ENCODE peak calls at places on chromosomes 2 and 18, in nine cellular contexts. F is stimulated activated CD4-positive, alpha-beta T cell treated with anti-CD3 and anti-CD28 coated beads, TNF-alpha, amount 100 ng/mL, for 4 hours; E is body of pancreas; W is CD8-positive, alpha-beta memory T cell; K is mammary epithelial cell; G is iris pigment epithelial cell; D is HCT116; O is A549; B is GM23248. Y is an unnamed sample.

GRCh38 chr18:24560511-24560981 is 100.1 kb downstream of the HRH4 start:
- DNase-seq in B (no peak), W (no peak), D (peak; percentile 7), K (peak; percentile 74), F (no peak), O (no peak), E (no peak), G (no peak), Y (no peak)

GRCh38 chr2:60413819-60414178 is 139.7 kb downstream of the BCL11A start:
- DNase-seq in O (no peak), W (no peak), E (no peak), F (no peak), K (no peak), D (no peak), G (no peak), B (no peak), Y (no peak)

GRCh38 chr18:27713727-27714080 is 463.2 kb downstream of the CDH2 start:
- DNase-seq in E (no peak), F (no peak), O (no peak), B (peak; percentile 84), K (no peak), D (no peak), G (peak; percentile 94), W (no peak), Y (peak; percentile 83)

GRCh38 chr18:35851286-35851967 is 121.1 kb upstream of the RMP24 start:
- DNase-seq in O (no peak), W (no peak), E (no peak), G (no peak), F (no peak), K (no peak), B (no peak), D (no peak), Y (no peak)

GRCh38 chr2:202270487-202270886 is 4.9 kb downstream of the NOP58 start:
- DNase-seq in E (no peak), O (no peak), D (no peak), F (no peak), G (no peak), K (no peak), W (no peak), B (no peak), Y (no peak)

GRCh38 chr2:100041946-100042345 is 100.4 kb downstream of the AFF3 start:
- DNase-seq in G (no peak), O (no peak), F (no peak), W (no peak), B (no peak), E (no peak), K (no peak), D (no peak), Y (no peak)

GRCh38 chr2:158204741-158205165 is 103.1 kb downstream of the UPP2 start:
- DNase-seq in G (peak; percentile 49), F (no peak), D (no peak), O (no peak), W (no peak), K (no peak), E (no peak), B (no peak), Y (peak; percentile 49)

GRCh38 chr2:18117592-18117991 is 239.1 kb downstream of the KCNS3 start:
- DNase-seq in F (no peak), E (peak; percentile 10), O (no peak), D (peak; percentile 13), G (peak; percentile 68), K (peak; percentile 43), B (peak; percentile 67), W (no peak), Y (no peak)

GRCh38 chr18:12604445-12605007 is 53.4 kb downstream of the SPIRE1 start:
- DNase-seq in G (no peak), D (no peak), K (no peak), O (peak; percentile 9), E (no peak), W (no peak), B (no peak), F (no peak), Y (no peak)